ENCODE peak calls at places on chromosomes 12 and 14, in six cellular contexts. E, R, L, U, C and T are unnamed samples.

GRCh38 chr12:110699591-110700445 is 10.9 kb upstream of the HVCN1 start:
- DNase-seq in R (no peak), E (no peak), U (no peak), C (no peak), L (peak; percentile 67), T (no peak)

GRCh38 chr14:76720382-76720813 is 40.9 kb upstream of the VASH1 start:
- DNase-seq in C (no peak), L (peak; percentile 61), R (peak; percentile 38), U (no peak), E (peak; percentile 61), T (no peak)

GRCh38 chr12:52634266-52635056 is 16.1 kb upstream of the KRT73 start:
- DNase-seq in R (no peak), C (no peak), U (no peak), L (peak; percentile 24), E (no peak), T (no peak)

GRCh38 chr12:116476227-116476852 is 82.8 kb upstream of the MAP1LC3B2 start:
- DNase-seq in R (peak; percentile 28), L (no peak), U (no peak), C (no peak), E (no peak), T (no peak)

GRCh38 chr14:94601961-94602391 is 10.2 kb upstream of the SERPINA3 start:
- DNase-seq in C (no peak), E (peak; percentile 72), L (peak; percentile 40), U (peak; percentile 48), R (peak; percentile 89), T (peak; percentile 86)

GRCh38 chr12:15644700-15645099 is 144.5 kb downstream of the EPS8 start:
- DNase-seq in U (peak; percentile 51), R (peak; percentile 48), C (no peak), L (no peak), E (no peak), T (no peak)

GRCh38 chr12:56358836-56359532 is 923 bp downstream of the STAT2 start:
- DNase-seq in E (no peak), R (peak; percentile 87), U (peak; percentile 46), L (no peak), C (peak; percentile 8), T (peak; percentile 83)

GRCh38 chr12:11698729-11699128 is 49.3 kb downstream of the ETV6 start:
- DNase-seq in U (no peak), L (no peak), E (no peak), C (no peak), R (no peak), T (no peak)

GRCh38 chr14:93946104-93946503 is 19.0 kb downstream of the FAM181A start:
- DNase-seq in E (peak; percentile 42), L (no peak), U (no peak), R (peak; percentile 49), C (no peak), T (no peak)

GRCh38 chr12:96078281-96078761 is 42.9 kb upstream of the LTA4H start:
- DNase-seq in U (no peak), E (no peak), C (no peak), L (no peak), R (peak; percentile 15), T (no peak)

GRCh38 chr12:91985002-91985767 is 160.5 kb downstream of the BTG1 start:
- DNase-seq in E (no peak), L (no peak), C (no peak), R (peak; percentile 83), U (no peak), T (no peak)

GRCh38 chr12:58420496-58420895 is 479.1 kb downstream of the ATP23 start:
- DNase-seq in U (peak; percentile 88), C (peak; percentile 58), E (no peak), L (no peak), R (no peak), T (peak; percentile 92)

GRCh38 chr12:10968765-10969456 is 17.8 kb downstream of the TAS2R50 start:
- DNase-seq in C (no peak), L (no peak), U (no peak), E (no peak), R (peak; percentile 69), T (peak; percentile 35)

GRCh38 chr12:39931231-39931630 is 174.7 kb downstream of the SLC2A13 start:
- DNase-seq in U (no peak), L (no peak), E (no peak), C (no peak), R (no peak), T (no peak)

GRCh38 chr12:111180830-111181726 is 187.8 kb downstream of the PHETA1 start:
- DNase-seq in C (no peak), U (no peak), R (peak; percentile 4), E (peak; percentile 85), L (no peak), T (no peak)

GRCh38 chr12:46830731-46831334 is 5.0 kb upstream of the SLC38A4 start:
- DNase-seq in E (peak; percentile 30), U (no peak), C (no peak), R (no peak), L (peak; percentile 63), T (peak; percentile 33)

GRCh38 chr12:6361834-6362233 is 13.5 kb downstream of the SCNN1A start:
- DNase-seq in E (no peak), U (peak; percentile 89), R (no peak), L (peak; percentile 29), C (peak; percentile 98), T (no peak)

GRCh38 chr12:101570022-101570421 is 24.7 kb upstream of the MYBPC1 start:
- DNase-seq in E (peak; percentile 68), L (no peak), C (no peak), R (peak; percentile 63), U (peak; percentile 59), T (peak; percentile 24)

GRCh38 chr14:24310666-24311604 is at the start of gene LTB4R:
- DNase-seq in C (no peak), E (no peak), R (peak; percentile 73), L (no peak), U (no peak), T (peak; percentile 70)

GRCh38 chr14:36194645-36195044 is 18.1 kb upstream of the PTCSC3 start:
- DNase-seq in L (no peak), E (no peak), U (no peak), C (no peak), R (no peak), T (no peak)

GRCh38 chr12:89768586-89769482 is 60.2 kb upstream of the ATP2B1 start:
- DNase-seq in E (peak; percentile 71), U (peak; percentile 98), R (peak; percentile 98), L (no peak), C (peak; percentile 66), T (peak; percentile 99)

GRCh38 chr12:3377056-3377455 is 113.9 kb upstream of the PRMT8 start:
- DNase-seq in R (no peak), L (peak; percentile 12), C (no peak), E (no peak), U (no peak), T (no peak)

GRCh38 chr12:114823701-114824100 is 139.7 kb upstream of the TBX3 start:
- DNase-seq in R (no peak), C (no peak), U (no peak), E (no peak), L (no peak), T (no peak)

GRCh38 chr14:101249676-101250036 is 311.6 kb upstream of the DIO3 start:
- DNase-seq in L (no peak), R (no peak), E (no peak), C (no peak), U (no peak), T (no peak)

GRCh38 chr12:128916425-128916824 is 63.1 kb downstream of the GLT1D1 start:
- DNase-seq in R (no peak), U (no peak), C (no peak), E (no peak), L (no peak), T (no peak)

GRCh38 chr12:128918910-128919309 is 65.6 kb downstream of the GLT1D1 start:
- DNase-seq in E (no peak), L (no peak), R (no peak), U (no peak), C (no peak), T (no peak)

GRCh38 chr12:128911861-128912260 is 58.6 kb downstream of the GLT1D1 start:
- DNase-seq in L (no peak), R (no peak), C (no peak), U (no peak), E (no peak), T (no peak)

GRCh38 chr12:128918481-128918880 is 65.2 kb downstream of the GLT1D1 start:
- DNase-seq in R (no peak), E (no peak), C (no peak), L (no peak), U (no peak), T (no peak)

DNA sequence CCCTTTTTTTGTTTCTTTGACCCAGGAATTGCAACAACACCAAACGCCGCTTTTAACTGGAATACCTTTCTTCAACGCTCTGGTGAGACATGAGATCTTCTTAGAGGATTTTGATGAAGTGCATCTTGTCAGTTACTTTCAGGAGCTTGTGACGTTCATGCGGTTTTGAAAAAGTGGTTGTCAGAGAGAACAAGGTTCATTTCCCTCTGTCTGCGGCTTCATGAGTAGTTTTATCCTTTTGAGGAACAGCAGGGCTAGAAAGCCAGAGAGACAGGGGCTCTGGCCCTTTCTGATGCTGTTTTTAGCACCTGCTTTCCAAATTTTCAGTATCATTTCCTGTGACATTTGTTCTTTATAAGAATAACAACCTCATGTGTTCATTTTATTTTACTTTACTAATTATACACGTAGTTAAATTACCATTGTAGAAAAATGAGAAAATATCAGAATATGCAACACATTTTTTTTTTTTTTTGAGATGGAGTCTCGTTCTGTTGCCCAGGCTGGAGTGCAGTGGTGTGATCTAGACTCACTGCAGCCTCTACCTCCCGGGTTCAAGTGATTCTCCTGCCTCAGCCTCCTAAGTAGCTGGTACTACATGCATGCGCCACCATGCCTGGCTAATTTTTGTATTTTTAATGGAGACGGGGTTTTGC is 61.8 kb downstream of the GLT1D1 start:
- DNase-seq in L (no peak), C (no peak), U (no peak), E (no peak), R (no peak), T (no peak)
- H2AFZ ChIP-seq in L (no peak overlapping the region), C (no peak overlapping the region), U (no peak overlapping the region), E (no peak overlapping the region), R (no peak overlapping the region), T (no peak overlapping the region)

GRCh38 chr12:49806321-49806813 is 21.8 kb downstream of the NCKAP5L start:
- DNase-seq in L (no peak), C (no peak), U (no peak), E (no peak), R (no peak), T (no peak)
- H4K20me1 ChIP-seq in L (no peaks in the 10 kb centered on the region), C (peaks cover 5% of the 10 kb centered on the region), U (no peaks in the 10 kb centered on the region), E (peaks cover 11% of the 10 kb centered on the region), R (peaks cover 64% of the 10 kb centered on the region), T (no peaks in the 10 kb centered on the region)

DNA sequence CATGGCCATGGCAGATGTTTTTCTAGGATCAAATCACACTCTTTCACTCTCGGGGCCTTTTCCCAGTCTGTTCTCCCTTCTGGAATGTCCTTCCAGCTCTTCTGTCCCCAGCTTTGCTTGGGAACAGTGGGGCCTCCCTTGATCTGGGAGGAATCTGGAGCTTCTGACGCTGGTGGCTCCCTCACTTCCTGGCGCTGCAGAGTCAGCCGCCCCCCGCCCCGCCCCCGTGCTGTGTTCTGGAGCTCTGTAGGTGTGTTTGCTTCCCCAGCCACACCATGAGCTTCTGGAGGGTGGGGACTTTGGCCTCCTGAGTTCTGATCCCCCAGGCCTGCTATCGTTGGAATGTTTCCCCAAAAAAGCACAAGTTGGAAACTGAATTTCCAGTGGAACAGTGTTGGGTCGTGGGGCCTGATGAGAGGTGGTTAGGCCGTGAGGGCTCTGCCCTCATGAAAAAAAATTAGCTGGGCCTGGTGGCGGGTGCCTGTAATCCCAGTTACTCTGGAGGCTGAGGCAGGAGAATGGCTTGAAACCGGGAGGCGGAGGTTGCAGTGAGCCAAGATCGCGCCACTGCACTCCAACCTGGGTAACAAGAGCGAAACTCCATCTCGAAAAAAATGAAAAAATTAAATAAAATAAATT is 17.5 kb upstream of the RCOR1 start:
- DNase-seq in C (no peak), L (peak; percentile 84), U (no peak), E (peak; percentile 74), R (no peak), T (no peak)
- H2AFZ ChIP-seq in C (no peak overlapping the region), L (peak overlapping the region; percentile 14), U (no peak overlapping the region), E (peak overlapping the region; percentile 88), R (peak overlapping the region; percentile 80), T (no peak overlapping the region)

GRCh38 chr12:104310751-104311297 is 7.3 kb downstream of the EID3 start:
- DNase-seq in L (no peak), U (no peak), E (no peak), R (no peak), C (no peak), T (no peak)
- H4K20me1 ChIP-seq in L (no peaks in the 10 kb centered on the region), U (peaks cover 80% of the 10 kb centered on the region), E (peaks cover 26% of the 10 kb centered on the region), R (peaks cover 89% of the 10 kb centered on the region), C (peaks cover 100% of the 10 kb centered on the region), T (peaks cover 9% of the 10 kb centered on the region)